ENCODE peak calls at places on chromosome 6, in four cellular contexts. K is right atrium auricular region, S is heart left ventricle, X is iPS DF 6.9. H is an unnamed sample. For H3K27me3, H3K4me1 and H3K9me3, the result is how much of the 10 kb centered on the place peaks cover.

GRCh38 chr6:96301023-96301422 is 220.6 kb upstream of the UFL1 start:
- DNase-seq in K (no peak), S (no peak), X (no peak), H (no peak)

GRCh38 chr6:152696543-152696942 is 1.2 kb upstream of the MYCT1 start:
- DNase-seq in K (no peak), S (no peak), X (no peak), H (no peak)

GRCh38 chr6:135811644-135812043 is 39.9 kb upstream of the PDE7B start:
- DNase-seq in K (no peak), S (no peak), X (no peak), H (no peak)

GRCh38 chr6:158765509-158766068 is 53.6 kb downstream of the EZR start:
- DNase-seq in K (no peak), S (no peak), X (no peak), H (no peak)

GRCh38 chr6:101711518-101711917 is 318.0 kb downstream of the GRIK2 start:
- DNase-seq in K (no peak), S (no peak), X (no peak), H (no peak)

GRCh38 chr6:101607286-101607685 is 213.8 kb downstream of the GRIK2 start:
- DNase-seq in K (no peak), S (no peak), X (no peak), H (no peak)

GRCh38 chr6:170035896-170036295 is 255.0 kb downstream of the DLL1 start:
- DNase-seq in K (no peak), S (no peak), X (no peak), H (no peak)

GRCh38 chr6:1379026-1379809 is 10.2 kb upstream of the FOXF2 start:
- DNase-seq in K (no peak), S (no peak), X (no peak), H (no peak)

GRCh38 chr6:45376310-45377040 is 1.3 kb downstream of the SUPT3H start:
- DNase-seq in K (no peak), S (no peak), X (no peak), H (no peak)

GRCh38 chr6:129717287-129717686 is 7.3 kb upstream of the ARHGAP18 start:
- DNase-seq in K (no peak), S (no peak), X (no peak), H (no peak)

GRCh38 chr6:75421316-75422023 is 72.1 kb downstream of the FILIP1 start:
- DNase-seq in K (no peak), S (no peak), X (no peak), H (no peak)

GRCh38 chr6:169253745-169254238 is at the start of gene THBS2:
- DNase-seq in K (no peak), S (peak), X (no peak), H (peak)

GRCh38 chr6:127858992-127859391 is 41.9 kb downstream of the THEMIS start:
- DNase-seq in K (no peak), S (no peak), X (no peak), H (no peak)

GRCh38 chr6:127857051-127857637 is 43.7 kb downstream of the THEMIS start:
- DNase-seq in K (no peak), S (no peak), X (no peak), H (no peak)

GRCh38 chr6:127860723-127861122 is 40.1 kb downstream of the THEMIS start:
- DNase-seq in K (no peak), S (no peak), X (no peak), H (no peak)

GRCh38 chr6:127855542-127856159 is 45.2 kb downstream of the THEMIS start:
- DNase-seq in K (no peak), S (no peak), X (no peak), H (peak)

GRCh38 chr6:127859956-127860355 is 40.9 kb downstream of the THEMIS start:
- DNase-seq in K (no peak), S (no peak), X (no peak), H (no peak)
- H3K27me3 ChIP-seq in K (under half), S (under half), X (under half), H (under half)

GRCh38 chr6:35081426-35081851 is 59.7 kb downstream of the TCP11 start:
- DNase-seq in K (no peak), S (peak), X (no peak), H (no peak)
- H3K4me1 ChIP-seq in K (under half), S (under half), X (under half), H (under half)

GRCh38 chr6:149184523-149184922 is 133.0 kb upstream of the TAB2 start:
- DNase-seq in K (no peak), S (no peak), X (no peak), H (no peak)

GRCh38 chr6:149190228-149190831 is 127.2 kb upstream of the TAB2 start:
- DNase-seq in K (no peak), S (no peak), X (peak), H (no peak)

GRCh38 chr6:149186873-149187272 is 130.6 kb upstream of the TAB2 start:
- DNase-seq in K (no peak), S (no peak), X (no peak), H (no peak)

GRCh38 chr6:149182262-149182661 is 135.2 kb upstream of the TAB2 start:
- DNase-seq in K (no peak), S (no peak), X (no peak), H (no peak)

DNA sequence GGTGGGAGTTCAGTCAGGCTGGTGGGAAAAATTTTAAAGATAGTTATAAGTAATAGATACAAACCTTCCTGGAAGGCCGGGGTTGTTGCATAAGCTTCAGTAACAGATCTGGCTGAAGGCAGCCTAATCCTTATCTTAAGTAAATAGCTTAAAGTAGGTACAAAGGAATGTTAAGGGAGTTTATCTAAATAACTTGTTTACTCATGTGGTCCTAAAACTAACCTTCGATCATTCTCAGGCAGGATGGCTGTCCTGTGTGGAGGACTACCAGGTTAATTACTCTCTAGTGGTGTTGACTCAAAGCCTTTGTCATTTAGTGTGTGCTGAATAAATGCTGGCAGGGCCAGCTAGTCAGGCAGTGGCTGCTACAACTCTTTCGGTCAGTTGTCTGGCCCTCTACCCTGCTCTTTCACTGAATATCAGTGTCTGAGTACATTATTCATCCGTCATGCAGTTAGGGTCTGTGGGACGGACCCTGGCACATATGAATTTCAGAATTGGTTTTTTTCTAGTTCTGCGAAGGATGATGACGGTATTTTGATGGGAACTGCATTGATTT is 131.6 kb upstream of the TAB2 start:
- DNase-seq in K (no peak), S (no peak), X (no peak), H (no peak)
- H3K9me3 ChIP-seq in K (under half), S (under half), X (under half), H (under half)

GRCh38 chr6:108123516-108123929 is 42.3 kb upstream of the NR2E1 start:
- DNase-seq in K (no peak), S (no peak), X (no peak), H (no peak)
- H3K27me3 ChIP-seq in K (under half), S (under half), X (half or more), H (half or more)

DNA sequence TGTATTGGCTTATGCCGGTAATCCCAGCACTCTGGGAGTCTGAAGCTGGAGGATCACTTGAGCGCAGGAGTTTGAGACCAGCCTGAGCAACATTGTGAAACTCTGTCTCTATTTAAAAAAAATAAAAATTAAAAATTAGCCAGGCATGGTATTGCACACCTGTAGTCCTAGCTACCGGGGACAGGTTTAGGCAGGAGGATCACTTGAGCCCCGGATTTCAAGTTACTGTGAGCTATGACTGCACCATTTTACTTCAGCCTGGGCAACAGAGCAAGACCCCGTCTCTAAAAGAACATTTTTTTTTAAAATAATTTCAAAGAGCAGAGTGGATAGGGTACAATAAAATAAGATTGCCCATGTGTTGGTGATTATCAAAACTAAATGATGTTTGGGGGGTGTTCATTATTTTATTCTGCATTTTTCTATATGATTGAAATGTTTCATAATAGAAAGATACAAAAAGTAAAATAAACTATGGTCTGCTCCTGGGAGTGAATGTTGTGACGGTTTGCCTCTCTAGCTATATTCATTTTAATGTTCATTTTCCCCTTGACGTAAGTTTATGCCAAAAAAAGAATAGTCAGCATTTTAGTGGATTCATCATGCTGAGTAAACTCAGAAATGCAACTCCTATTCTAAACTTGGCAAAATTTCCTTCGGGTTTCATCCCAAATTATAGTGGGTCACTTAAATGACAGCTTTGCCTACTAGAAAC is 482.7 kb upstream of the SOX4 start:
- DNase-seq in K (no peak), S (no peak), X (no peak), H (no peak)
- H3K4me1 ChIP-seq in K (under half), S (under half), X (under half), H (under half)

GRCh38 chr6:369559-370431 is 21.8 kb upstream of the IRF4 start:
- DNase-seq in K (no peak), S (no peak), X (no peak), H (no peak)
- H3K9me3 ChIP-seq in K (under half), S (under half), X (under half), H (under half)

GRCh38 chr6:32799740-32800139 is 17.1 kb downstream of the HLA-DOB start:
- DNase-seq in K (no peak), S (no peak), X (no peak), H (no peak)

GRCh38 chr6:32799168-32799567 is 17.6 kb downstream of the HLA-DOB start:
- DNase-seq in K (no peak), S (no peak), X (no peak), H (no peak)

GRCh38 chr6:32794510-32794909 is 22.3 kb downstream of the HLA-DOB start:
- DNase-seq in K (no peak), S (no peak), X (no peak), H (no peak)

GRCh38 chr6:32792901-32793400 is 23.9 kb downstream of the HLA-DOB start:
- DNase-seq in K (no peak), S (no peak), X (no peak), H (no peak)

GRCh38 chr6:32796848-32797776 is 19.7 kb downstream of the HLA-DOB start:
- DNase-seq in K (peak), S (peak), X (peak), H (peak)
- H3K27me3 ChIP-seq in K (under half), S (under half), X (under half), H (under half)

GRCh38 chr6:142902636-142903053 is 42.3 kb downstream of the HIVEP2 start:
- DNase-seq in K (peak), S (peak), X (no peak), H (peak)

GRCh38 chr6:142899101-142899760 is 45.7 kb downstream of the HIVEP2 start:
- DNase-seq in K (no peak), S (no peak), X (no peak), H (no peak)

GRCh38 chr6:142903806-142904205 is 41.2 kb downstream of the HIVEP2 start:
- DNase-seq in K (no peak), S (no peak), X (no peak), H (no peak)

GRCh38 chr6:142900467-142900961 is 44.5 kb downstream of the HIVEP2 start:
- DNase-seq in K (no peak), S (peak), X (no peak), H (no peak)

DNA sequence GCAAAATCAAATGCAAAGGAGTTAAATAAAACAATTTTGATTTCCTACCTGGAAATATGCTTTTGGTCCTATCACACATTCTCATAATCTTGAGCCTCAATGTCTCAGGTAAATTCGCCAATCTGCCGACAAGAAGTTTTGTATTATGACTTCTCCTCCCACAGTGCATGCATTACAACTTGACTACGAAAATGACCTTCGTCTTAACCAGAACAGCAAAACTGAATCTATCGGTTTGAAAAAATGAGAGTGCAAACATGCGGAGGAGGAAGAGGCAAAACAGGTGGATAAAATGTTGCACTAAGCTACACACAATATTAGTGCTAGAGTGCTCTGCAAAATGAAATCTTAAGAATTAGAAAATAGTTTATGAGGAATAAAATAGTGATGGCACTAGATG is 43.4 kb downstream of the HIVEP2 start:
- DNase-seq in K (no peak), S (no peak), X (no peak), H (no peak)
- H3K4me1 ChIP-seq in K (under half), S (under half), X (under half), H (under half)

H was measured in heart right ventricle.